ENCODE peak calls at places on chromosomes 4 and X, in six cellular contexts. One of them, this sample, is unnamed.

GRCh38 chr4:65865489-65865888 is 195.2 kb upstream of the EPHA5 start:
- DNase-seq in T-helper 17 cell: no peak
- DNase-seq in choroid plexus epithelial cell: peak
- DNase-seq in activated naive CD4-positive, alpha-beta T cell treated with anti-CD3 and anti-CD28 coated beads, Interleukin-2, amount 50 U/mL, for 72 hours: no peak
- DNase-seq in fibroblast of mammary gland: peak
- DNase-seq in midbrain: no peak
- DNase-seq in this sample: no peak

GRCh38 chr4:101853028-101853427 is 62.5 kb downstream of the BANK1 start:
- DNase-seq in T-helper 17 cell: no peak
- DNase-seq in choroid plexus epithelial cell: peak
- DNase-seq in activated naive CD4-positive, alpha-beta T cell treated with anti-CD3 and anti-CD28 coated beads, Interleukin-2, amount 50 U/mL, for 72 hours: no peak
- DNase-seq in fibroblast of mammary gland: no peak
- DNase-seq in midbrain: no peak
- DNase-seq in this sample: no peak

GRCh38 chrX:136662104-136662503 is 14.1 kb downstream of the CD40LG start:
- DNase-seq in T-helper 17 cell: no peak
- DNase-seq in choroid plexus epithelial cell: no peak
- DNase-seq in activated naive CD4-positive, alpha-beta T cell treated with anti-CD3 and anti-CD28 coated beads, Interleukin-2, amount 50 U/mL, for 72 hours: no peak
- DNase-seq in fibroblast of mammary gland: no peak
- DNase-seq in midbrain: no peak
- DNase-seq in this sample: no peak

GRCh38 chr4:74311696-74312313 is 3.5 kb downstream of the EPGN start:
- DNase-seq in T-helper 17 cell: no peak
- DNase-seq in choroid plexus epithelial cell: peak
- DNase-seq in activated naive CD4-positive, alpha-beta T cell treated with anti-CD3 and anti-CD28 coated beads, Interleukin-2, amount 50 U/mL, for 72 hours: no peak
- DNase-seq in fibroblast of mammary gland: peak
- DNase-seq in midbrain: peak
- DNase-seq in this sample: peak

GRCh38 chr4:25843340-25844097 is 19.3 kb downstream of the SEL1L3 start:
- DNase-seq in T-helper 17 cell: no peak
- DNase-seq in choroid plexus epithelial cell: no peak
- DNase-seq in activated naive CD4-positive, alpha-beta T cell treated with anti-CD3 and anti-CD28 coated beads, Interleukin-2, amount 50 U/mL, for 72 hours: no peak
- DNase-seq in fibroblast of mammary gland: no peak
- DNase-seq in midbrain: peak
- DNase-seq in this sample: no peak

GRCh38 chr4:152735302-152735917 is 44.1 kb downstream of the TIGD4 start:
- DNase-seq in T-helper 17 cell: no peak
- DNase-seq in choroid plexus epithelial cell: peak
- DNase-seq in activated naive CD4-positive, alpha-beta T cell treated with anti-CD3 and anti-CD28 coated beads, Interleukin-2, amount 50 U/mL, for 72 hours: no peak
- DNase-seq in fibroblast of mammary gland: peak
- DNase-seq in midbrain: peak
- DNase-seq in this sample: no peak

GRCh38 chr4:59122626-59123025 is 2012.4 kb upstream of the IGFBP7 start:
- DNase-seq in T-helper 17 cell: no peak
- DNase-seq in choroid plexus epithelial cell: no peak
- DNase-seq in activated naive CD4-positive, alpha-beta T cell treated with anti-CD3 and anti-CD28 coated beads, Interleukin-2, amount 50 U/mL, for 72 hours: no peak
- DNase-seq in fibroblast of mammary gland: no peak
- DNase-seq in midbrain: no peak
- DNase-seq in this sample: no peak

GRCh38 chrX:39693298-39693697 is 404.5 kb downstream of the BCOR start:
- DNase-seq in T-helper 17 cell: no peak
- DNase-seq in choroid plexus epithelial cell: no peak
- DNase-seq in activated naive CD4-positive, alpha-beta T cell treated with anti-CD3 and anti-CD28 coated beads, Interleukin-2, amount 50 U/mL, for 72 hours: no peak
- DNase-seq in fibroblast of mammary gland: no peak
- DNase-seq in midbrain: no peak
- DNase-seq in this sample: no peak

GRCh38 chrX:38841766-38842165 is 40.5 kb downstream of the MID1IP1 start:
- DNase-seq in T-helper 17 cell: no peak
- DNase-seq in choroid plexus epithelial cell: no peak
- DNase-seq in activated naive CD4-positive, alpha-beta T cell treated with anti-CD3 and anti-CD28 coated beads, Interleukin-2, amount 50 U/mL, for 72 hours: no peak
- DNase-seq in fibroblast of mammary gland: no peak
- DNase-seq in midbrain: no peak
- DNase-seq in this sample: no peak

GRCh38 chr4:101037249-101037648 is 310.1 kb downstream of the PPP3CA start:
- DNase-seq in T-helper 17 cell: no peak
- DNase-seq in choroid plexus epithelial cell: no peak
- DNase-seq in activated naive CD4-positive, alpha-beta T cell treated with anti-CD3 and anti-CD28 coated beads, Interleukin-2, amount 50 U/mL, for 72 hours: no peak
- DNase-seq in fibroblast of mammary gland: no peak
- DNase-seq in midbrain: no peak
- DNase-seq in this sample: no peak

GRCh38 chrX:24214568-24214967 is 65.0 kb downstream of the ZFX start:
- DNase-seq in T-helper 17 cell: no peak
- DNase-seq in choroid plexus epithelial cell: no peak
- DNase-seq in activated naive CD4-positive, alpha-beta T cell treated with anti-CD3 and anti-CD28 coated beads, Interleukin-2, amount 50 U/mL, for 72 hours: no peak
- DNase-seq in fibroblast of mammary gland: no peak
- DNase-seq in midbrain: no peak
- DNase-seq in this sample: no peak

GRCh38 chrX:131040781-131041180 is 17.4 kb upstream of the ARHGAP36 start:
- DNase-seq in T-helper 17 cell: no peak
- DNase-seq in choroid plexus epithelial cell: no peak
- DNase-seq in activated naive CD4-positive, alpha-beta T cell treated with anti-CD3 and anti-CD28 coated beads, Interleukin-2, amount 50 U/mL, for 72 hours: no peak
- DNase-seq in fibroblast of mammary gland: no peak
- DNase-seq in midbrain: no peak
- DNase-seq in this sample: no peak

GRCh38 chrX:9349572-9350259 is 115.1 kb upstream of the TBL1X start:
- DNase-seq in T-helper 17 cell: no peak
- DNase-seq in choroid plexus epithelial cell: no peak
- DNase-seq in activated naive CD4-positive, alpha-beta T cell treated with anti-CD3 and anti-CD28 coated beads, Interleukin-2, amount 50 U/mL, for 72 hours: no peak
- DNase-seq in fibroblast of mammary gland: peak
- DNase-seq in midbrain: peak
- DNase-seq in this sample: peak

GRCh38 chr4:101865501-101866062 is 75.1 kb downstream of the BANK1 start:
- DNase-seq in T-helper 17 cell: no peak
- DNase-seq in choroid plexus epithelial cell: peak
- DNase-seq in activated naive CD4-positive, alpha-beta T cell treated with anti-CD3 and anti-CD28 coated beads, Interleukin-2, amount 50 U/mL, for 72 hours: no peak
- DNase-seq in fibroblast of mammary gland: no peak
- DNase-seq in midbrain: no peak
- DNase-seq in this sample: no peak

GRCh38 chrX:150575415-150575814 is 7.0 kb downstream of the MTM1 start:
- DNase-seq in T-helper 17 cell: peak
- DNase-seq in choroid plexus epithelial cell: peak
- DNase-seq in activated naive CD4-positive, alpha-beta T cell treated with anti-CD3 and anti-CD28 coated beads, Interleukin-2, amount 50 U/mL, for 72 hours: peak
- DNase-seq in fibroblast of mammary gland: peak
- DNase-seq in midbrain: no peak
- DNase-seq in this sample: no peak

This sample was measured in Ammon's horn.